ENCODE peak calls at places on chromosomes 11 and 22, in seven cellular contexts. One of them, this sample, is unnamed.

GRCh38 chr22:46770726-46771125 is 8.3 kb downstream of the TBC1D22A start:
- DNase-seq in activated CD4-positive, alpha-beta T cell treated with anti-CD3 and anti-CD28 coated beads for 24 hours: no peak
- DNase-seq in heart right ventricle: no peak
- DNase-seq in fibroblast of villous mesenchyme: no peak
- DNase-seq in posterior cingulate gyrus: peak; percentile 75
- DNase-seq in EL: no peak
- DNase-seq in kidney: no peak
- DNase-seq in this sample: no peak

GRCh38 chr11:102306048-102306575 is 11.2 kb upstream of the BIRC3 start:
- DNase-seq in posterior cingulate gyrus: no peak
- DNase-seq in EL: no peak
- DNase-seq in fibroblast of villous mesenchyme: no peak
- DNase-seq in activated CD4-positive, alpha-beta T cell treated with anti-CD3 and anti-CD28 coated beads for 24 hours: no peak
- DNase-seq in kidney: peak; percentile 86
- DNase-seq in heart right ventricle: no peak
- DNase-seq in this sample: no peak

GRCh38 chr22:22955276-22955798 is 67.7 kb downstream of the IGLL5 start:
- DNase-seq in fibroblast of villous mesenchyme: no peak
- DNase-seq in kidney: no peak
- DNase-seq in heart right ventricle: no peak
- DNase-seq in posterior cingulate gyrus: no peak
- DNase-seq in activated CD4-positive, alpha-beta T cell treated with anti-CD3 and anti-CD28 coated beads for 24 hours: no peak
- DNase-seq in EL: no peak
- DNase-seq in this sample: no peak

GRCh38 chr11:67564230-67564629 is 19.4 kb upstream of the GSTP1 start:
- DNase-seq in heart right ventricle: no peak
- DNase-seq in EL: no peak
- DNase-seq in kidney: no peak
- DNase-seq in posterior cingulate gyrus: no peak
- DNase-seq in activated CD4-positive, alpha-beta T cell treated with anti-CD3 and anti-CD28 coated beads for 24 hours: no peak
- DNase-seq in fibroblast of villous mesenchyme: peak; percentile 27
- DNase-seq in this sample: peak; percentile 52

GRCh38 chr11:25941353-25941752 is 390.6 kb upstream of the ANO3 start:
- DNase-seq in kidney: no peak
- DNase-seq in EL: no peak
- DNase-seq in heart right ventricle: no peak
- DNase-seq in fibroblast of villous mesenchyme: no peak
- DNase-seq in activated CD4-positive, alpha-beta T cell treated with anti-CD3 and anti-CD28 coated beads for 24 hours: no peak
- DNase-seq in posterior cingulate gyrus: no peak
- DNase-seq in this sample: no peak

GRCh38 chr11:108135845-108136599 is 14.7 kb downstream of the ACAT1 start:
- DNase-seq in posterior cingulate gyrus: no peak
- DNase-seq in fibroblast of villous mesenchyme: peak; percentile 31
- DNase-seq in EL: peak; percentile 15
- DNase-seq in kidney: no peak
- DNase-seq in heart right ventricle: no peak
- DNase-seq in activated CD4-positive, alpha-beta T cell treated with anti-CD3 and anti-CD28 coated beads for 24 hours: no peak
- DNase-seq in this sample: peak; percentile 16

GRCh38 chr11:78722786-78723185 is 148.1 kb upstream of the NARS2 start:
- DNase-seq in activated CD4-positive, alpha-beta T cell treated with anti-CD3 and anti-CD28 coated beads for 24 hours: no peak
- DNase-seq in fibroblast of villous mesenchyme: no peak
- DNase-seq in heart right ventricle: no peak
- DNase-seq in EL: no peak
- DNase-seq in kidney: no peak
- DNase-seq in posterior cingulate gyrus: no peak
- DNase-seq in this sample: peak; percentile 20

GRCh38 chr11:2516276-2517015 is 71.6 kb downstream of the KCNQ1 start:
- DNase-seq in activated CD4-positive, alpha-beta T cell treated with anti-CD3 and anti-CD28 coated beads for 24 hours: no peak
- DNase-seq in posterior cingulate gyrus: peak; percentile 59
- DNase-seq in heart right ventricle: no peak
- DNase-seq in kidney: peak; percentile 18
- DNase-seq in fibroblast of villous mesenchyme: no peak
- DNase-seq in EL: no peak
- DNase-seq in this sample: no peak

GRCh38 chr11:59918987-59919589 is 19.1 kb upstream of the OOSP1 start:
- DNase-seq in fibroblast of villous mesenchyme: peak; percentile 38
- DNase-seq in activated CD4-positive, alpha-beta T cell treated with anti-CD3 and anti-CD28 coated beads for 24 hours: no peak
- DNase-seq in EL: peak; percentile 76
- DNase-seq in posterior cingulate gyrus: no peak
- DNase-seq in heart right ventricle: no peak
- DNase-seq in kidney: no peak
- DNase-seq in this sample: peak; percentile 31

GRCh38 chr22:42069801-42070516 is 653 bp downstream of the NAGA start:
- DNase-seq in posterior cingulate gyrus: peak; percentile 53
- DNase-seq in kidney: peak; percentile 72
- DNase-seq in fibroblast of villous mesenchyme: peak; percentile 12
- DNase-seq in activated CD4-positive, alpha-beta T cell treated with anti-CD3 and anti-CD28 coated beads for 24 hours: peak; percentile 10
- DNase-seq in heart right ventricle: no peak
- DNase-seq in EL: peak; percentile 31
- DNase-seq in this sample: no peak

GRCh38 chr11:93524173-93524536 is 19.0 kb downstream of the SMCO4 start:
- DNase-seq in fibroblast of villous mesenchyme: peak; percentile 74
- DNase-seq in activated CD4-positive, alpha-beta T cell treated with anti-CD3 and anti-CD28 coated beads for 24 hours: no peak
- DNase-seq in posterior cingulate gyrus: no peak
- DNase-seq in EL: no peak
- DNase-seq in kidney: no peak
- DNase-seq in heart right ventricle: no peak
- DNase-seq in this sample: no peak

GRCh38 chr11:27215471-27216267 is 147.3 kb downstream of the CCDC34 start:
- DNase-seq in EL: no peak
- DNase-seq in heart right ventricle: peak; percentile 49
- DNase-seq in posterior cingulate gyrus: no peak
- DNase-seq in fibroblast of villous mesenchyme: no peak
- DNase-seq in kidney: peak; percentile 83
- DNase-seq in activated CD4-positive, alpha-beta T cell treated with anti-CD3 and anti-CD28 coated beads for 24 hours: no peak
- DNase-seq in this sample: no peak

GRCh38 chr11:26947379-26947844 is 46.5 kb upstream of the FIBIN start:
- DNase-seq in EL: peak; percentile 98
- DNase-seq in fibroblast of villous mesenchyme: peak; percentile 100
- DNase-seq in kidney: no peak
- DNase-seq in heart right ventricle: no peak
- DNase-seq in posterior cingulate gyrus: no peak
- DNase-seq in activated CD4-positive, alpha-beta T cell treated with anti-CD3 and anti-CD28 coated beads for 24 hours: no peak
- DNase-seq in this sample: peak; percentile 100

GRCh38 chr22:42901790-42902508 is 44.9 kb upstream of the ARFGAP3 start:
- DNase-seq in heart right ventricle: peak; percentile 61
- DNase-seq in activated CD4-positive, alpha-beta T cell treated with anti-CD3 and anti-CD28 coated beads for 24 hours: no peak
- DNase-seq in fibroblast of villous mesenchyme: no peak
- DNase-seq in kidney: no peak
- DNase-seq in EL: no peak
- DNase-seq in posterior cingulate gyrus: no peak
- DNase-seq in this sample: no peak

GRCh38 chr11:115645631-115646271 is 141.5 kb upstream of the CADM1 start:
- DNase-seq in kidney: no peak
- DNase-seq in posterior cingulate gyrus: peak; percentile 93
- DNase-seq in EL: no peak
- DNase-seq in fibroblast of villous mesenchyme: no peak
- DNase-seq in heart right ventricle: peak; percentile 62
- DNase-seq in activated CD4-positive, alpha-beta T cell treated with anti-CD3 and anti-CD28 coated beads for 24 hours: no peak
- DNase-seq in this sample: no peak

GRCh38 chr11:60348116-60348515 is 21.1 kb downstream of the MS4A6E start:
- DNase-seq in fibroblast of villous mesenchyme: no peak
- DNase-seq in heart right ventricle: no peak
- DNase-seq in EL: no peak
- DNase-seq in posterior cingulate gyrus: no peak
- DNase-seq in kidney: no peak
- DNase-seq in activated CD4-positive, alpha-beta T cell treated with anti-CD3 and anti-CD28 coated beads for 24 hours: no peak
- DNase-seq in this sample: no peak

GRCh38 chr11:22884268-22884667 is 24.0 kb upstream of the CCDC179 start:
- DNase-seq in heart right ventricle: no peak
- DNase-seq in kidney: no peak
- DNase-seq in fibroblast of villous mesenchyme: no peak
- DNase-seq in posterior cingulate gyrus: no peak
- DNase-seq in activated CD4-positive, alpha-beta T cell treated with anti-CD3 and anti-CD28 coated beads for 24 hours: no peak
- DNase-seq in EL: no peak
- DNase-seq in this sample: no peak

GRCh38 chr11:14969922-14970323 is 2.2 kb downstream of the CALCA start:
- DNase-seq in fibroblast of villous mesenchyme: peak; percentile 10
- DNase-seq in heart right ventricle: peak; percentile 28
- DNase-seq in EL: peak; percentile 41
- DNase-seq in kidney: no peak
- DNase-seq in posterior cingulate gyrus: peak; percentile 81
- DNase-seq in activated CD4-positive, alpha-beta T cell treated with anti-CD3 and anti-CD28 coated beads for 24 hours: peak; percentile 69
- DNase-seq in this sample: peak; percentile 6

This sample was measured in amniotic epithelial cell.